ENCODE peak calls at places on chromosomes 3 and 15, in five cellular contexts. A, N, S, W and O are unnamed samples.

GRCh38 chr3:121431717-121432517 is 113.9 kb downstream of the POLQ start:
- DNase-seq in S (no peak), A (no peak), W (peak; percentile 62), N (peak; percentile 35), O (no peak)

GRCh38 chr3:100609305-100609704 is at the start of gene ADGRG7:
- DNase-seq in N (no peak), S (no peak), A (no peak), W (no peak), O (no peak)

GRCh38 chr15:73598540-73599195 is 34.5 kb downstream of the NPTN start:
- DNase-seq in A (no peak), N (no peak), S (no peak), W (no peak), O (no peak)

GRCh38 chr3:111539351-111540331 is 2.4 kb upstream of the CD96 start:
- DNase-seq in S (no peak), N (peak; percentile 34), W (peak; percentile 38), A (peak; percentile 60), O (peak; percentile 28)

GRCh38 chr15:94015324-94015723 is 216.0 kb upstream of the MCTP2 start:
- DNase-seq in A (no peak), N (no peak), S (no peak), W (no peak), O (no peak)

GRCh38 chr3:64305731-64306130 is 80.5 kb upstream of the PRICKLE2 start:
- DNase-seq in N (no peak), A (no peak), S (no peak), W (no peak), O (no peak)

GRCh38 chr15:71079208-71080044 is 35.8 kb upstream of the THSD4 start:
- DNase-seq in A (no peak), S (no peak), N (no peak), W (no peak), O (no peak)

GRCh38 chr15:77083381-77084160 is 12.7 kb upstream of the TSPAN3 start:
- DNase-seq in N (peak; percentile 75), A (peak; percentile 79), S (no peak), W (peak; percentile 54), O (no peak)

GRCh38 chr3:52238761-52239701 is at the start of gene TWF2:
- DNase-seq in S (peak; percentile 95), A (peak; percentile 99), W (no peak), N (peak; percentile 56), O (peak; percentile 68)
- TF ChIP-seq GABPA in S (peak; percentile 29), A (peak; percentile 23), W (no peak), N (no peak), O (no peak)

GRCh38 chr3:184155644-184156521 is 706 bp downstream of the DVL3 start:
- DNase-seq in W (no peak), S (peak; percentile 49), N (peak; percentile 68), A (peak; percentile 74), O (peak; percentile 25)
- TF ChIP-seq REST in W (peak; percentile 73), S (no peak), N (no peak), A (peak; percentile 33), O (peak; percentile 58)

GRCh38 chr3:54146383-54147239 is 24.3 kb downstream of the CACNA2D3 start:
- DNase-seq in S (peak; percentile 7), A (peak; percentile 82), W (no peak), N (peak; percentile 25), O (no peak)
- TF ChIP-seq GABPA in S (no peak), A (no peak), W (no peak), N (no peak), O (no peak)

GRCh38 chr15:80595391-80595790 is 99.7 kb upstream of the ABHD17C start:
- DNase-seq in W (no peak), S (no peak), N (peak; percentile 29), A (no peak), O (no peak)

GRCh38 chr15:80594091-80594889 is 100.8 kb upstream of the ABHD17C start:
- DNase-seq in W (no peak), S (no peak), A (no peak), N (no peak), O (no peak)

GRCh38 chr15:80591471-80591870 is 103.6 kb upstream of the ABHD17C start:
- DNase-seq in N (no peak), W (no peak), S (no peak), A (no peak), O (no peak)

GRCh38 chr15:80591938-80592825 is 102.9 kb upstream of the ABHD17C start:
- DNase-seq in S (no peak), W (no peak), A (no peak), N (no peak), O (no peak)

GRCh38 chr15:80593486-80594055 is 101.5 kb upstream of the ABHD17C start:
- DNase-seq in N (no peak), A (no peak), W (no peak), S (no peak), O (no peak)
- TF ChIP-seq REST in N (no peak), A (no peak), W (no peak), S (no peak), O (no peak)

GRCh38 chr3:45568848-45569247 is 25.7 kb upstream of the LIMD1 start:
- DNase-seq in N (no peak), A (no peak), W (no peak), S (no peak), O (no peak)

GRCh38 chr3:45565341-45565740 is 29.2 kb upstream of the LIMD1 start:
- DNase-seq in N (no peak), A (no peak), W (no peak), S (no peak), O (no peak)

GRCh38 chr3:45566205-45566604 is 28.3 kb upstream of the LIMD1 start:
- DNase-seq in N (no peak), S (no peak), A (no peak), W (no peak), O (peak; percentile 22)

GRCh38 chr3:45567730-45568172 is 26.8 kb upstream of the LIMD1 start:
- DNase-seq in W (peak; percentile 84), A (peak; percentile 35), N (no peak), S (no peak), O (peak; percentile 45)

GRCh38 chr3:45566951-45567411 is 27.6 kb upstream of the LIMD1 start:
- DNase-seq in S (no peak), W (no peak), N (no peak), A (no peak), O (no peak)
- TF ChIP-seq GABPA in S (no peak), W (no peak), N (no peak), A (no peak), O (no peak)